ENCODE peak calls at places on chromosome 12, in seven cellular contexts. W, N, R, S, Y, Q and K are unnamed samples.

GRCh38 chr12:29228474-29229157 is 79.5 kb downstream of the FAR2 start:
- DNase-seq in R (no peak), Y (no peak), Q (no peak), S (no peak), N (no peak), W (no peak), K (no peak)

GRCh38 chr12:25366159-25366558 is 115.4 kb upstream of the KRAS start:
- DNase-seq in S (no peak), Y (no peak), Q (no peak), R (no peak), W (no peak), N (no peak), K (no peak)

GRCh38 chr12:51980051-51980808 is 26.5 kb upstream of the TAMALIN start:
- DNase-seq in Y (peak; percentile 68), R (peak; percentile 35), Q (peak; percentile 79), N (peak; percentile 38), S (peak; percentile 66), W (peak; percentile 56), K (peak; percentile 62)

GRCh38 chr12:57006809-57007475 is 596 bp upstream of the ZBTB39 start:
- DNase-seq in Q (no peak), Y (no peak), W (no peak), R (no peak), S (no peak), N (no peak), K (no peak)

GRCh38 chr12:25767613-25768012 is 190.9 kb upstream of the RASSF8 start:
- DNase-seq in Q (no peak), N (no peak), W (no peak), R (no peak), S (peak; percentile 42), Y (no peak), K (no peak)

GRCh38 chr12:68121143-68121542 is 38.4 kb downstream of the IFNG start:
- DNase-seq in N (no peak), R (no peak), Q (no peak), S (no peak), Y (no peak), W (no peak), K (no peak)

GRCh38 chr12:97283297-97283696 is 179.3 kb upstream of the RMST start:
- DNase-seq in R (no peak), W (no peak), Q (no peak), S (no peak), Y (no peak), N (no peak), K (no peak)

GRCh38 chr12:49942921-49943662 is 7.4 kb upstream of the AQP2 start:
- DNase-seq in Q (no peak), W (no peak), S (peak; percentile 65), R (no peak), Y (no peak), N (no peak), K (no peak)

GRCh38 chr12:81300454-81300853 is 222.6 kb downstream of the ACSS3 start:
- DNase-seq in R (no peak), W (no peak), Q (no peak), N (no peak), Y (no peak), S (peak; percentile 34), K (no peak)

GRCh38 chr12:127286281-127286680 is 980.7 kb upstream of the TMEM132C start:
- DNase-seq in R (no peak), S (no peak), W (no peak), N (no peak), Q (no peak), Y (no peak), K (no peak)

GRCh38 chr12:117986705-117987469 is 18.1 kb upstream of the KSR2 start:
- DNase-seq in S (peak; percentile 72), Y (peak; percentile 81), R (no peak), W (no peak), Q (no peak), N (no peak), K (no peak)

GRCh38 chr12:94186461-94187237 is 38.3 kb downstream of the PLXNC1 start:
- DNase-seq in W (no peak), N (peak; percentile 72), Y (no peak), R (no peak), S (no peak), Q (no peak), K (peak; percentile 76)

GRCh38 chr12:83276904-83277303 is 590.2 kb downstream of the TMTC2 start:
- DNase-seq in N (no peak), W (no peak), Y (no peak), R (no peak), S (no peak), Q (no peak), K (no peak)

GRCh38 chr12:43158126-43158525 is 393.9 kb downstream of the ADAMTS20 start:
- DNase-seq in N (no peak), Q (no peak), R (no peak), S (peak; percentile 70), Y (no peak), W (no peak), K (no peak)

GRCh38 chr12:130104114-130104513 is 58.1 kb upstream of the FZD10 start:
- DNase-seq in W (no peak), S (no peak), Y (no peak), N (no peak), Q (peak; percentile 97), R (no peak), K (no peak)

GRCh38 chr12:55727643-55728184 is 1.1 kb downstream of the CD63 start:
- DNase-seq in N (no peak), S (no peak), Y (peak; percentile 41), R (no peak), W (no peak), Q (peak; percentile 36), K (no peak)